ENCODE peak calls at places on chromosomes 16 and 17, in nine cellular contexts. K, F, O, H, B, N, I, W and X are unnamed samples.

GRCh38 chr17:83067718-83068261 is 11.6 kb upstream of the METRNL start:
- DNase-seq in K (no peak), F (peak; percentile 2), O (peak; percentile 8), H (no peak), B (no peak), N (no peak), I (no peak), W (peak; percentile 17), X (no peak)

GRCh38 chr17:37564252-37564651 is 45.0 kb downstream of the SYNRG start:
- DNase-seq in K (no peak), F (no peak), O (no peak), H (no peak), B (no peak), N (no peak), I (no peak), W (no peak), X (no peak)

GRCh38 chr16:54503436-54503835 is 216.8 kb upstream of the IRX3 start:
- DNase-seq in K (no peak), F (no peak), O (no peak), H (no peak), B (no peak), N (no peak), I (no peak), W (peak; percentile 58), X (no peak)

GRCh38 chr16:67917852-67918236 is 13.8 kb downstream of the CTRL start:
- DNase-seq in K (no peak), F (peak; percentile 77), O (no peak), H (no peak), B (no peak), N (peak; percentile 48), I (no peak), W (peak; percentile 50), X (peak; percentile 57)

GRCh38 chr17:33205552-33205951 is 87.5 kb downstream of the ASIC2 start:
- DNase-seq in K (no peak), F (no peak), O (no peak), H (no peak), B (no peak), N (no peak), I (no peak), W (no peak), X (no peak)

GRCh38 chr17:2564876-2565275 is 28.6 kb upstream of the PAFAH1B1 start:
- DNase-seq in K (no peak), F (no peak), O (no peak), H (no peak), B (no peak), N (peak; percentile 67), I (no peak), W (no peak), X (peak; percentile 83)

GRCh38 chr17:74831442-74832146 is 28.1 kb downstream of the GRIN2C start:
- DNase-seq in K (no peak), F (no peak), O (no peak), H (no peak), B (no peak), N (no peak), I (no peak), W (no peak), X (no peak)

GRCh38 chr17:30790279-30790678 is 34.2 kb downstream of the CRLF3 start:
- DNase-seq in K (no peak), F (no peak), O (no peak), H (no peak), B (no peak), N (no peak), I (no peak), W (no peak), X (no peak)

GRCh38 chr17:694239-694638 is 20.4 kb downstream of the VPS53 start:
- DNase-seq in K (no peak), F (no peak), O (no peak), H (no peak), B (no peak), N (no peak), I (no peak), W (peak; percentile 89), X (peak; percentile 74)

GRCh38 chr16:1496464-1496863 is 3.3 kb downstream of the TELO2 start:
- DNase-seq in K (no peak), F (no peak), O (no peak), H (no peak), B (no peak), N (peak; percentile 34), I (no peak), W (no peak), X (no peak)

DNA sequence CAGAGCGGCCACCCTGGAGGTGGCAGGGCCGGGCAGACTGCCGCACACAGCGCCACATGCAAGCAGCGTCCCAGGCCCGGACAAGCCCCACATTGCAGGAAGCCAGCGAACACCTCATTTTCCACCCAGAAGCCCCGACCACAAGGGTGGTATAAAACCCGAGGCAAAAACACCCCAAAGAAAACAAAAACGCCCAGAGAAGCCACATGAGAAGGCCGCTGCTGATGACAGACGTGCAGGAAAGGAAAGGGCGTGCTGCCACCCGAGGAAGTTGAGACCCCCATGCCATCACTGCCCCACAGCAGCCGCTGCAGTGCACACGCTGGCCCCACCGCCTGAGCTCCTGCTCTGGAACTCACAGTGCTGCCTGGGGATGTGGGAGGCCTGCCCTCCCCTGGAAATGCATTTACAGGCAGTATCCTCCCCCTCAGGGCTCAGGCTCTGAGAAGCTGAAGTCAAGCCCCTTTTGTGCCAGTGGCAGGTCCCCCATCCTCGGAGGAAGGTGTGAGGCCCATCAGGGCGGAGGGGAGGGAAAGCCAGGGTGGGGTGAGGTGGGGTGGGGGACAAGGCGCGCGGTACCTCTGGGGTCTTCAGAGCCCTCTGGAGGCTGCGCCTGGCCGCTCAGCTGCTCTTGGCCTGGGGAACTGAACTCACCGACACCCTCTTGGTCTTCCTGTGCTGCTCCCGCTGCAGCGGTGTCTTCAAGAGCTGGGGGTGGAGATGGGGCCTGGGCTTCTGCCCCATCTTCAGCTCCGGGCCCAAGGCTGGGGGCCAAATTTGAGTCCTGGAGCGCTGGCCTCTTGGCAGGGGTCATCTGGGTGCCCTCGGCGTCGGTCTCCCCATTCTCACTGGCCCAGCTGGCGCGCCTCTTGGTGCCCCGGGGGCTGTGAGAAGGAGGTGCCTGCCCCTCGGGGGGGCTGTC is 62.0 kb downstream of the IL21R start:
- DNase-seq in K (no peak), F (no peak), O (no peak), H (no peak), B (no peak), N (peak; percentile 37), I (no peak), W (no peak), X (no peak)
- H3K27ac ChIP-seq in K (peak overlapping the region; percentile 49), F (no peak overlapping the region), O (no peak overlapping the region), H (no peak overlapping the region), B (no peak overlapping the region), N (peak overlapping the region; percentile 3), I (peak overlapping the region; percentile 68), W (no peak overlapping the region), X (no peak overlapping the region)

GRCh38 chr17:35046740-35047283 is 16.7 kb downstream of the RFFL start:
- DNase-seq in K (peak; percentile 33), F (no peak), O (no peak), H (no peak), B (no peak), N (no peak), I (peak; percentile 38), W (peak; percentile 30), X (no peak)
- H3K27ac ChIP-seq in K (peak overlapping the region; percentile 55), F (no peak overlapping the region), O (no peak overlapping the region), H (no peak overlapping the region), B (no peak overlapping the region), N (no peak overlapping the region), I (peak overlapping the region; percentile 82), W (no peak overlapping the region), X (peak overlapping the region; percentile 1)

GRCh38 chr16:24999856-25000447 is 15.2 kb downstream of the ARHGAP17 start:
- DNase-seq in K (no peak), F (no peak), O (no peak), H (no peak), B (no peak), N (no peak), I (no peak), W (no peak), X (no peak)

GRCh38 chr16:24999088-24999670 is 16.0 kb downstream of the ARHGAP17 start:
- DNase-seq in K (no peak), F (no peak), O (no peak), H (no peak), B (no peak), N (no peak), I (no peak), W (no peak), X (no peak)

GRCh38 chr16:24997665-24998064 is 17.5 kb downstream of the ARHGAP17 start:
- DNase-seq in K (no peak), F (no peak), O (no peak), H (no peak), B (no peak), N (no peak), I (no peak), W (no peak), X (no peak)

GRCh38 chr16:24996731-24997130 is 18.4 kb downstream of the ARHGAP17 start:
- DNase-seq in K (no peak), F (no peak), O (no peak), H (no peak), B (no peak), N (no peak), I (no peak), W (no peak), X (no peak)

GRCh38 chr16:24998201-24998600 is 17.0 kb downstream of the ARHGAP17 start:
- DNase-seq in K (no peak), F (no peak), O (no peak), H (no peak), B (no peak), N (no peak), I (no peak), W (no peak), X (no peak)
- H3K27ac ChIP-seq in K (peak overlapping the region; percentile 17), F (no peak overlapping the region), O (peak overlapping the region; percentile 88), H (no peak overlapping the region), B (no peak overlapping the region), N (no peak overlapping the region), I (no peak overlapping the region), W (no peak overlapping the region), X (no peak overlapping the region)

GRCh38 chr17:62616993-62617893 is 10.2 kb upstream of the MRC2 start:
- DNase-seq in K (no peak), F (no peak), O (no peak), H (no peak), B (no peak), N (no peak), I (no peak), W (peak; percentile 62), X (no peak)

GRCh38 chr17:62615503-62615902 is 12.0 kb upstream of the MRC2 start:
- DNase-seq in K (no peak), F (no peak), O (no peak), H (no peak), B (no peak), N (no peak), I (no peak), W (no peak), X (no peak)

GRCh38 chr17:62611767-62612166 is 15.7 kb upstream of the MRC2 start:
- DNase-seq in K (no peak), F (no peak), O (no peak), H (peak; percentile 66), B (no peak), N (no peak), I (no peak), W (no peak), X (no peak)

GRCh38 chr17:62611308-62611707 is 16.2 kb upstream of the MRC2 start:
- DNase-seq in K (no peak), F (no peak), O (no peak), H (no peak), B (no peak), N (no peak), I (no peak), W (no peak), X (no peak)

DNA sequence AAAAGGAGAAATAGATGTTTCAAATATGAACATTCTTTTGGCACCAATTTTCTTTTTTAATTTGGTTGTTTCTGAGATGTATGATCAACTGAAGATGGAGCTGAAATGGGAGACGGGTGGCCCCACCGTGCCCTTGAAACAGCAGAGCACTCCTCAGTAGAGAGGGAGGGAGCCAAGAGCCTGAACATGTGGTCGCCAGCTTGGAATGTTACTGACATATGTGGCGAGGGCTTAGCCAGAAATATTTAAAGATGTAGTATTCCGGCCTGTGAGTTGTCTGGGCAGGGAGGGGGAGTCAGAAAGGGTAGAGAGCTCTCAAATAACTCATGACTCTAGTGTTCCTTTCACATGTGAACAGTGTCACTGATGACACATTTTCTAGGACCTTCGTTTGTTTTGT is 13.3 kb upstream of the MRC2 start:
- DNase-seq in K (no peak), F (no peak), O (no peak), H (no peak), B (no peak), N (no peak), I (no peak), W (peak; percentile 92), X (no peak)
- H3K27ac ChIP-seq in K (no peak overlapping the region), F (no peak overlapping the region), O (peak overlapping the region; percentile 13), H (no peak overlapping the region), B (no peak overlapping the region), N (no peak overlapping the region), I (no peak overlapping the region), W (peak overlapping the region; percentile 31), X (no peak overlapping the region)